ENCODE peak calls at places on chromosomes 1 and 21, in ten cellular contexts. One of them, this sample, is unnamed.

GRCh38 chr1:27488523-27489138 is 1.3 kb downstream of the WASF2 start:
- DNase-seq in GM20000: no peak
- DNase-seq in fibroblast of lung: peak
- DNase-seq in endothelial cell: no peak
- DNase-seq in HFFc6: peak
- DNase-seq in tibial artery: peak
- DNase-seq in heart right ventricle: no peak
- DNase-seq in kidney epithelial cell: no peak
- DNase-seq in colonic mucosa: peak
- DNase-seq in fibroblast of mammary gland: peak
- DNase-seq in this sample: no peak

GRCh38 chr1:50416150-50416527 is 7.1 kb downstream of the DMRTA2 start:
- DNase-seq in GM20000: no peak
- DNase-seq in fibroblast of lung: no peak
- DNase-seq in endothelial cell: no peak
- DNase-seq in HFFc6: no peak
- DNase-seq in tibial artery: no peak
- DNase-seq in heart right ventricle: no peak
- DNase-seq in kidney epithelial cell: no peak
- DNase-seq in colonic mucosa: no peak
- DNase-seq in fibroblast of mammary gland: no peak
- DNase-seq in this sample: no peak

GRCh38 chr1:212247179-212247721 is 38.0 kb upstream of the PPP2R5A start:
- DNase-seq in GM20000: no peak
- DNase-seq in fibroblast of lung: peak
- DNase-seq in endothelial cell: no peak
- DNase-seq in HFFc6: peak
- DNase-seq in tibial artery: no peak
- DNase-seq in heart right ventricle: no peak
- DNase-seq in kidney epithelial cell: no peak
- DNase-seq in colonic mucosa: no peak
- DNase-seq in fibroblast of mammary gland: peak
- DNase-seq in this sample: no peak

GRCh38 chr1:112713466-112714312 is 1.4 kb downstream of the PPM1J start:
- DNase-seq in GM20000: peak
- DNase-seq in fibroblast of lung: no peak
- DNase-seq in endothelial cell: no peak
- DNase-seq in HFFc6: no peak
- DNase-seq in tibial artery: peak
- DNase-seq in heart right ventricle: no peak
- DNase-seq in kidney epithelial cell: no peak
- DNase-seq in colonic mucosa: no peak
- DNase-seq in fibroblast of mammary gland: no peak
- DNase-seq in this sample: no peak

GRCh38 chr21:16181024-16181423 is 451.2 kb downstream of the USP25 start:
- DNase-seq in GM20000: no peak
- DNase-seq in fibroblast of lung: no peak
- DNase-seq in endothelial cell: no peak
- DNase-seq in HFFc6: no peak
- DNase-seq in tibial artery: no peak
- DNase-seq in heart right ventricle: no peak
- DNase-seq in kidney epithelial cell: no peak
- DNase-seq in colonic mucosa: no peak
- DNase-seq in fibroblast of mammary gland: peak
- DNase-seq in this sample: no peak

GRCh38 chr1:198500026-198500425 is 40.5 kb downstream of the ATP6V1G3 start:
- DNase-seq in GM20000: no peak
- DNase-seq in fibroblast of lung: no peak
- DNase-seq in endothelial cell: no peak
- DNase-seq in HFFc6: no peak
- DNase-seq in tibial artery: no peak
- DNase-seq in heart right ventricle: no peak
- DNase-seq in kidney epithelial cell: no peak
- DNase-seq in colonic mucosa: no peak
- DNase-seq in fibroblast of mammary gland: no peak
- DNase-seq in this sample: no peak

GRCh38 chr1:247288341-247288740 is 32.5 kb downstream of the VN1R5 start:
- DNase-seq in GM20000: no peak
- DNase-seq in fibroblast of lung: no peak
- DNase-seq in endothelial cell: no peak
- DNase-seq in HFFc6: no peak
- DNase-seq in tibial artery: no peak
- DNase-seq in heart right ventricle: no peak
- DNase-seq in kidney epithelial cell: no peak
- DNase-seq in colonic mucosa: peak
- DNase-seq in fibroblast of mammary gland: no peak
- DNase-seq in this sample: no peak

GRCh38 chr1:165228676-165229075 is 127.8 kb downstream of the LMX1A start:
- DNase-seq in GM20000: no peak
- DNase-seq in fibroblast of lung: no peak
- DNase-seq in endothelial cell: peak
- DNase-seq in HFFc6: no peak
- DNase-seq in tibial artery: no peak
- DNase-seq in heart right ventricle: no peak
- DNase-seq in kidney epithelial cell: no peak
- DNase-seq in colonic mucosa: no peak
- DNase-seq in fibroblast of mammary gland: no peak
- DNase-seq in this sample: no peak

GRCh38 chr1:91400133-91400725 is 4.4 kb downstream of the HFM1 start:
- DNase-seq in GM20000: no peak
- DNase-seq in fibroblast of lung: peak
- DNase-seq in endothelial cell: no peak
- DNase-seq in HFFc6: no peak
- DNase-seq in tibial artery: no peak
- DNase-seq in heart right ventricle: peak
- DNase-seq in kidney epithelial cell: no peak
- DNase-seq in colonic mucosa: no peak
- DNase-seq in fibroblast of mammary gland: peak
- DNase-seq in this sample: no peak

GRCh38 chr1:171141336-171142051 is 43.6 kb upstream of the FMO2 start:
- DNase-seq in GM20000: no peak
- DNase-seq in fibroblast of lung: peak
- DNase-seq in endothelial cell: no peak
- DNase-seq in HFFc6: peak
- DNase-seq in tibial artery: peak
- DNase-seq in heart right ventricle: peak
- DNase-seq in kidney epithelial cell: no peak
- DNase-seq in colonic mucosa: no peak
- DNase-seq in fibroblast of mammary gland: peak
- DNase-seq in this sample: peak

GRCh38 chr1:204694145-204694544 is 8.6 kb upstream of the LRRN2 start:
- DNase-seq in GM20000: no peak
- DNase-seq in fibroblast of lung: no peak
- DNase-seq in endothelial cell: no peak
- DNase-seq in HFFc6: no peak
- DNase-seq in tibial artery: no peak
- DNase-seq in heart right ventricle: no peak
- DNase-seq in kidney epithelial cell: no peak
- DNase-seq in colonic mucosa: no peak
- DNase-seq in fibroblast of mammary gland: no peak
- DNase-seq in this sample: no peak

GRCh38 chr1:240413732-240414131 is 198.2 kb downstream of the GREM2 start:
- DNase-seq in GM20000: no peak
- DNase-seq in fibroblast of lung: no peak
- DNase-seq in endothelial cell: no peak
- DNase-seq in HFFc6: no peak
- DNase-seq in tibial artery: no peak
- DNase-seq in heart right ventricle: no peak
- DNase-seq in kidney epithelial cell: no peak
- DNase-seq in colonic mucosa: no peak
- DNase-seq in fibroblast of mammary gland: peak
- DNase-seq in this sample: peak

GRCh38 chr1:220235462-220235861 is 36.8 kb downstream of the RAB3GAP2 start:
- DNase-seq in GM20000: no peak
- DNase-seq in fibroblast of lung: no peak
- DNase-seq in endothelial cell: no peak
- DNase-seq in HFFc6: no peak
- DNase-seq in tibial artery: no peak
- DNase-seq in heart right ventricle: no peak
- DNase-seq in kidney epithelial cell: no peak
- DNase-seq in colonic mucosa: no peak
- DNase-seq in fibroblast of mammary gland: no peak
- DNase-seq in this sample: no peak

GRCh38 chr1:64699327-64699726 is 45.5 kb upstream of the RAVER2 start:
- DNase-seq in GM20000: no peak
- DNase-seq in fibroblast of lung: no peak
- DNase-seq in endothelial cell: no peak
- DNase-seq in HFFc6: no peak
- DNase-seq in tibial artery: no peak
- DNase-seq in heart right ventricle: no peak
- DNase-seq in kidney epithelial cell: no peak
- DNase-seq in colonic mucosa: no peak
- DNase-seq in fibroblast of mammary gland: no peak
- DNase-seq in this sample: no peak

GRCh38 chr1:169126335-169126734 is 19.8 kb downstream of the ATP1B1 start:
- DNase-seq in GM20000: no peak
- DNase-seq in fibroblast of lung: no peak
- DNase-seq in endothelial cell: no peak
- DNase-seq in HFFc6: no peak
- DNase-seq in tibial artery: no peak
- DNase-seq in heart right ventricle: no peak
- DNase-seq in kidney epithelial cell: no peak
- DNase-seq in colonic mucosa: no peak
- DNase-seq in fibroblast of mammary gland: no peak
- DNase-seq in this sample: no peak

GRCh38 chr1:14071581-14071980 is 371.6 kb downstream of the PRDM2 start:
- DNase-seq in GM20000: no peak
- DNase-seq in fibroblast of lung: no peak
- DNase-seq in endothelial cell: no peak
- DNase-seq in HFFc6: no peak
- DNase-seq in tibial artery: no peak
- DNase-seq in heart right ventricle: no peak
- DNase-seq in kidney epithelial cell: peak
- DNase-seq in colonic mucosa: no peak
- DNase-seq in fibroblast of mammary gland: no peak
- DNase-seq in this sample: no peak

DNA sequence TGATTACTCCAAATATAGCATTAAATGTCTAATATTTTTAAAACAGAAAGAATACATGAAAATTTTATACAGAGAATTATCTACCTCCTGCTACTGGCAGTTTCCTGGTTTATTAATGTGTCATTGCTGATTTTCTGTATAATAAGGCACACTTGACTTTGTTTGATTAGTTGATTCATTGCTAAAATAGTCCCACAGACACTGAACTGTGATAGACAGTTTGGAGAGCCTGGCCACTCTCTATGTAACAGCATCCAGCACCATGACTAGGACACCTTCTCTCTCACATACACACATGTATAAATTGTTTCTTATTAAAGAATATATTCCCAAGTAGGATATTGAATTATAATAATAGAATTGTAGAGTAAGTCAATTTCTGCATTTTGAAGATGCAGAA is 368.5 kb upstream of the SNX7 start:
- DNase-seq in GM20000: no peak
- DNase-seq in fibroblast of lung: no peak
- DNase-seq in endothelial cell: no peak
- DNase-seq in HFFc6: no peak
- DNase-seq in tibial artery: no peak
- DNase-seq in heart right ventricle: no peak
- DNase-seq in kidney epithelial cell: no peak
- DNase-seq in colonic mucosa: no peak
- DNase-seq in fibroblast of mammary gland: no peak
- DNase-seq in this sample: no peak
- TF ChIP-seq CTCF in GM20000: no peak
- TF ChIP-seq CTCF in fibroblast of lung: no peak
- TF ChIP-seq CTCF in endothelial cell: no peak
- TF ChIP-seq CTCF in HFFc6: no peak
- TF ChIP-seq CTCF in tibial artery: no peak
- TF ChIP-seq CTCF in heart right ventricle: no peak
- TF ChIP-seq CTCF in kidney epithelial cell: no peak
- TF ChIP-seq CTCF in colonic mucosa: no peak
- TF ChIP-seq CTCF in fibroblast of mammary gland: no peak
- TF ChIP-seq CTCF in this sample: no peak

DNA sequence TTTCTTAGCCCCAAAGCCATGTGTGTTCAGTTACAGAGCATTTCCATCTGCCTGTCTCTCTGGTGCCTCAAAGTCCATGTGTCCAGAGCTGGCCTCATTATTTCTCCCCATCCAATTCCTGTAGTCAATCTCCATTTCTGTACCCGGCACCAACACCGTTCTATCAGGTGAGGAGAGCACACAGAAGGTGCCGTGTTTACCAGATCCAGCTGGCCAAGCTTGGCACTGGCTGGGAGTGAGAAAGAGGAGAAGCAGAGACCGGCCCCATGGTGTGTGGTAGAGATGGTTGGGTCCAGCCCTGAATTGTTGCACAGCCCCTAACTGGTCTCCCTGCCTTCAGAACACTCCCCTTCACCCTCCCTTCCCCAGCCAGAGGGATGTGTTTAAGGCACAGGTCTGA is 7.5 kb upstream of the SSBP3 start:
- DNase-seq in GM20000: no peak
- DNase-seq in fibroblast of lung: no peak
- DNase-seq in endothelial cell: no peak
- DNase-seq in HFFc6: no peak
- DNase-seq in tibial artery: no peak
- DNase-seq in heart right ventricle: no peak
- DNase-seq in kidney epithelial cell: no peak
- DNase-seq in colonic mucosa: no peak
- DNase-seq in fibroblast of mammary gland: no peak
- DNase-seq in this sample: no peak
- TF ChIP-seq CTCF in GM20000: no peak
- TF ChIP-seq CTCF in fibroblast of lung: no peak
- TF ChIP-seq CTCF in endothelial cell: no peak
- TF ChIP-seq CTCF in HFFc6: no peak
- TF ChIP-seq CTCF in tibial artery: no peak
- TF ChIP-seq CTCF in heart right ventricle: no peak
- TF ChIP-seq CTCF in kidney epithelial cell: no peak
- TF ChIP-seq CTCF in colonic mucosa: no peak
- TF ChIP-seq CTCF in fibroblast of mammary gland: no peak
- TF ChIP-seq CTCF in this sample: no peak

GRCh38 chr1:70409136-70409535 is 1.9 kb upstream of the CTH start:
- DNase-seq in GM20000: no peak
- DNase-seq in fibroblast of lung: no peak
- DNase-seq in endothelial cell: no peak
- DNase-seq in HFFc6: no peak
- DNase-seq in tibial artery: no peak
- DNase-seq in heart right ventricle: no peak
- DNase-seq in kidney epithelial cell: no peak
- DNase-seq in colonic mucosa: no peak
- DNase-seq in fibroblast of mammary gland: no peak
- DNase-seq in this sample: no peak
- TF ChIP-seq CTCF in GM20000: no peak
- TF ChIP-seq CTCF in fibroblast of lung: no peak
- TF ChIP-seq CTCF in endothelial cell: no peak
- TF ChIP-seq CTCF in HFFc6: no peak
- TF ChIP-seq CTCF in tibial artery: no peak
- TF ChIP-seq CTCF in heart right ventricle: no peak
- TF ChIP-seq CTCF in kidney epithelial cell: no peak
- TF ChIP-seq CTCF in colonic mucosa: no peak
- TF ChIP-seq CTCF in fibroblast of mammary gland: no peak
- TF ChIP-seq CTCF in this sample: no peak

DNA sequence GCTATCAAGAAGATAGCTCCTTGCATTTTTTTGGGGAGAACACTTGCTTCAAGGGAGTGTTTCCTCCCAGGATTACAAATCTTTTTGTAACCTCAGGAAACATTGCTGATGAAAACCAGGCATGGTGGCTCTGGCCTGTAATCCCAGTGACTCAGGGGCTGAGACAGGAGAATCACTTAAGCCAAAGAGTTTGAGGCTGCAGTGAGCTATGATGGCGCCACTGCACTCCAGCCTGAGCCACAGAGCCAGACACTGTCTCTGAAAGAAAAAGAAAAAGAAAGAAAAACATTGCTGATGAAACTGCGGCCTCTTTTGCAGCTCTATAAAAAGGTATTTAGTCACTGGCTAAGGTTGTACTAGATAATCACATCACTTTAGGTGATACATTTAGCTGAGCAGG is 7.3 kb downstream of the RNU1-2 start:
- DNase-seq in GM20000: no peak
- DNase-seq in fibroblast of lung: peak
- DNase-seq in endothelial cell: no peak
- DNase-seq in HFFc6: peak
- DNase-seq in tibial artery: no peak
- DNase-seq in heart right ventricle: no peak
- DNase-seq in kidney epithelial cell: no peak
- DNase-seq in colonic mucosa: no peak
- DNase-seq in fibroblast of mammary gland: peak
- DNase-seq in this sample: no peak
- TF ChIP-seq CTCF in GM20000: no peak
- TF ChIP-seq CTCF in fibroblast of lung: no peak
- TF ChIP-seq CTCF in endothelial cell: no peak
- TF ChIP-seq CTCF in HFFc6: peak
- TF ChIP-seq CTCF in tibial artery: no peak
- TF ChIP-seq CTCF in heart right ventricle: no peak
- TF ChIP-seq CTCF in kidney epithelial cell: peak
- TF ChIP-seq CTCF in colonic mucosa: no peak
- TF ChIP-seq CTCF in fibroblast of mammary gland: no peak
- TF ChIP-seq CTCF in this sample: no peak